ENCODE peak calls at places on chromosomes 5 and 9, in seven cellular contexts. One of them, this sample, is unnamed.

GRCh38 chr5:6760636-6761035 is 47.4 kb downstream of the TENT4A start:
- DNase-seq in iris pigment epithelial cell: no peak
- DNase-seq in OCI-M1: no peak
- DNase-seq in ELR: no peak
- DNase-seq in NCI-H2107: no peak
- DNase-seq in NCI-H345: peak
- DNase-seq in stimulated activated CD4-positive, alpha-beta T cell treated with anti-CD3 and anti-CD28 coated beads, Interleukin-4, amount 100 ng/mL, for 48 hours: no peak
- DNase-seq in this sample: no peak

GRCh38 chr5:159071382-159071781 is 28.3 kb downstream of the EBF1 start:
- DNase-seq in iris pigment epithelial cell: no peak
- DNase-seq in OCI-M1: no peak
- DNase-seq in ELR: no peak
- DNase-seq in NCI-H2107: peak
- DNase-seq in NCI-H345: peak
- DNase-seq in stimulated activated CD4-positive, alpha-beta T cell treated with anti-CD3 and anti-CD28 coated beads, Interleukin-4, amount 100 ng/mL, for 48 hours: no peak
- DNase-seq in this sample: no peak

GRCh38 chr9:120324996-120325642 is 254.8 kb downstream of the CDK5RAP2 start:
- DNase-seq in iris pigment epithelial cell: no peak
- DNase-seq in OCI-M1: peak
- DNase-seq in ELR: no peak
- DNase-seq in NCI-H2107: no peak
- DNase-seq in NCI-H345: no peak
- DNase-seq in stimulated activated CD4-positive, alpha-beta T cell treated with anti-CD3 and anti-CD28 coated beads, Interleukin-4, amount 100 ng/mL, for 48 hours: no peak
- DNase-seq in this sample: no peak

GRCh38 chr9:87214991-87215390 is 267.7 kb upstream of the GAS1 start:
- DNase-seq in iris pigment epithelial cell: no peak
- DNase-seq in OCI-M1: no peak
- DNase-seq in ELR: no peak
- DNase-seq in NCI-H2107: no peak
- DNase-seq in NCI-H345: no peak
- DNase-seq in stimulated activated CD4-positive, alpha-beta T cell treated with anti-CD3 and anti-CD28 coated beads, Interleukin-4, amount 100 ng/mL, for 48 hours: no peak
- DNase-seq in this sample: no peak

GRCh38 chr5:138662599-138662998 is 87.4 kb upstream of the HSPA9 start:
- DNase-seq in iris pigment epithelial cell: no peak
- DNase-seq in OCI-M1: peak
- DNase-seq in ELR: peak
- DNase-seq in NCI-H2107: no peak
- DNase-seq in NCI-H345: no peak
- DNase-seq in stimulated activated CD4-positive, alpha-beta T cell treated with anti-CD3 and anti-CD28 coated beads, Interleukin-4, amount 100 ng/mL, for 48 hours: no peak
- DNase-seq in this sample: no peak

GRCh38 chr5:58751222-58751621 is 168.3 kb downstream of the RAB3C start:
- DNase-seq in iris pigment epithelial cell: peak
- DNase-seq in OCI-M1: peak
- DNase-seq in ELR: peak
- DNase-seq in NCI-H2107: no peak
- DNase-seq in NCI-H345: no peak
- DNase-seq in stimulated activated CD4-positive, alpha-beta T cell treated with anti-CD3 and anti-CD28 coated beads, Interleukin-4, amount 100 ng/mL, for 48 hours: peak
- DNase-seq in this sample: no peak

GRCh38 chr9:98219794-98220370 is 27.4 kb upstream of the CORO2A start:
- DNase-seq in iris pigment epithelial cell: no peak
- DNase-seq in OCI-M1: no peak
- DNase-seq in ELR: no peak
- DNase-seq in NCI-H2107: no peak
- DNase-seq in NCI-H345: no peak
- DNase-seq in stimulated activated CD4-positive, alpha-beta T cell treated with anti-CD3 and anti-CD28 coated beads, Interleukin-4, amount 100 ng/mL, for 48 hours: no peak
- DNase-seq in this sample: no peak

GRCh38 chr9:6214451-6214850 is 1.2 kb upstream of the IL33 start:
- DNase-seq in iris pigment epithelial cell: peak
- DNase-seq in OCI-M1: no peak
- DNase-seq in ELR: peak
- DNase-seq in NCI-H2107: no peak
- DNase-seq in NCI-H345: no peak
- DNase-seq in stimulated activated CD4-positive, alpha-beta T cell treated with anti-CD3 and anti-CD28 coated beads, Interleukin-4, amount 100 ng/mL, for 48 hours: no peak
- DNase-seq in this sample: peak

GRCh38 chr5:39765381-39765780 is 340.6 kb upstream of the DAB2 start:
- DNase-seq in iris pigment epithelial cell: peak
- DNase-seq in OCI-M1: no peak
- DNase-seq in ELR: no peak
- DNase-seq in NCI-H2107: no peak
- DNase-seq in NCI-H345: no peak
- DNase-seq in stimulated activated CD4-positive, alpha-beta T cell treated with anti-CD3 and anti-CD28 coated beads, Interleukin-4, amount 100 ng/mL, for 48 hours: no peak
- DNase-seq in this sample: peak

GRCh38 chr5:151577566-151577965 is 13.6 kb downstream of the FAT2 start:
- DNase-seq in iris pigment epithelial cell: no peak
- DNase-seq in OCI-M1: no peak
- DNase-seq in ELR: no peak
- DNase-seq in NCI-H2107: no peak
- DNase-seq in NCI-H345: no peak
- DNase-seq in stimulated activated CD4-positive, alpha-beta T cell treated with anti-CD3 and anti-CD28 coated beads, Interleukin-4, amount 100 ng/mL, for 48 hours: no peak
- DNase-seq in this sample: no peak

GRCh38 chr9:98002808-98003207 is 19.7 kb downstream of the ANP32B start:
- DNase-seq in iris pigment epithelial cell: no peak
- DNase-seq in OCI-M1: no peak
- DNase-seq in ELR: no peak
- DNase-seq in NCI-H2107: no peak
- DNase-seq in NCI-H345: no peak
- DNase-seq in stimulated activated CD4-positive, alpha-beta T cell treated with anti-CD3 and anti-CD28 coated beads, Interleukin-4, amount 100 ng/mL, for 48 hours: no peak
- DNase-seq in this sample: no peak

GRCh38 chr5:58040044-58040443 is 419.8 kb downstream of the PLK2 start:
- DNase-seq in iris pigment epithelial cell: no peak
- DNase-seq in OCI-M1: no peak
- DNase-seq in ELR: no peak
- DNase-seq in NCI-H2107: no peak
- DNase-seq in NCI-H345: no peak
- DNase-seq in stimulated activated CD4-positive, alpha-beta T cell treated with anti-CD3 and anti-CD28 coated beads, Interleukin-4, amount 100 ng/mL, for 48 hours: no peak
- DNase-seq in this sample: no peak

GRCh38 chr5:132267931-132268501 is 10.5 kb downstream of the PDLIM4 start:
- DNase-seq in iris pigment epithelial cell: no peak
- DNase-seq in OCI-M1: no peak
- DNase-seq in ELR: no peak
- DNase-seq in NCI-H2107: no peak
- DNase-seq in NCI-H345: no peak
- DNase-seq in stimulated activated CD4-positive, alpha-beta T cell treated with anti-CD3 and anti-CD28 coated beads, Interleukin-4, amount 100 ng/mL, for 48 hours: no peak
- DNase-seq in this sample: no peak

GRCh38 chr5:9507974-9508373 is 37.9 kb downstream of the SEMA5A start:
- DNase-seq in iris pigment epithelial cell: peak
- DNase-seq in OCI-M1: no peak
- DNase-seq in ELR: peak
- DNase-seq in NCI-H2107: no peak
- DNase-seq in NCI-H345: no peak
- DNase-seq in stimulated activated CD4-positive, alpha-beta T cell treated with anti-CD3 and anti-CD28 coated beads, Interleukin-4, amount 100 ng/mL, for 48 hours: no peak
- DNase-seq in this sample: no peak

GRCh38 chr5:132011561-132012384 is at the start of gene ACSL6:
- DNase-seq in iris pigment epithelial cell: no peak
- DNase-seq in OCI-M1: no peak
- DNase-seq in ELR: no peak
- DNase-seq in NCI-H2107: no peak
- DNase-seq in NCI-H345: peak
- DNase-seq in stimulated activated CD4-positive, alpha-beta T cell treated with anti-CD3 and anti-CD28 coated beads, Interleukin-4, amount 100 ng/mL, for 48 hours: no peak
- DNase-seq in this sample: peak

GRCh38 chr5:125410501-125411162 is 664.2 kb upstream of the ZNF608 start:
- DNase-seq in iris pigment epithelial cell: peak
- DNase-seq in OCI-M1: no peak
- DNase-seq in ELR: peak
- DNase-seq in NCI-H2107: no peak
- DNase-seq in NCI-H345: no peak
- DNase-seq in stimulated activated CD4-positive, alpha-beta T cell treated with anti-CD3 and anti-CD28 coated beads, Interleukin-4, amount 100 ng/mL, for 48 hours: no peak
- DNase-seq in this sample: peak

GRCh38 chr9:101028346-101029299 is at the start of gene PLPPR1:
- DNase-seq in iris pigment epithelial cell: peak
- DNase-seq in OCI-M1: no peak
- DNase-seq in ELR: no peak
- DNase-seq in NCI-H2107: no peak
- DNase-seq in NCI-H345: peak
- DNase-seq in stimulated activated CD4-positive, alpha-beta T cell treated with anti-CD3 and anti-CD28 coated beads, Interleukin-4, amount 100 ng/mL, for 48 hours: no peak
- DNase-seq in this sample: peak

GRCh38 chr9:125455876-125456275 is 194.2 kb downstream of the GAPVD1 start:
- DNase-seq in iris pigment epithelial cell: no peak
- DNase-seq in OCI-M1: peak
- DNase-seq in ELR: no peak
- DNase-seq in NCI-H2107: no peak
- DNase-seq in NCI-H345: no peak
- DNase-seq in stimulated activated CD4-positive, alpha-beta T cell treated with anti-CD3 and anti-CD28 coated beads, Interleukin-4, amount 100 ng/mL, for 48 hours: no peak
- DNase-seq in this sample: no peak

This sample was measured in adipocyte.